ENCODE peak calls at places on chromosomes 4 and X, in four cellular contexts. X is NCI-H1105, V is sigmoid colon, K is OCI-LY7. L is an unnamed sample.

GRCh38 chr4:73943555-73943954 is 38.3 kb downstream of the PF4 start:
- DNase-seq in X (no peak), V (no peak), K (no peak), L (no peak)

GRCh38 chrX:102067966-102068723 is 57.3 kb upstream of the TCEAL2 start:
- DNase-seq in X (peak), V (no peak), K (peak), L (no peak)

GRCh38 chrX:153620576-153620975 is 21.6 kb upstream of the CCNQ start:
- DNase-seq in X (no peak), V (no peak), K (no peak), L (no peak)

GRCh38 chr4:171235516-171235915 is 577.7 kb upstream of the GALNTL6 start:
- DNase-seq in X (no peak), V (no peak), K (no peak), L (no peak)

GRCh38 chr4:106601519-106601918 is 232.9 kb upstream of the GIMD1 start:
- DNase-seq in X (no peak), V (no peak), K (no peak), L (no peak)

GRCh38 chr4:154009191-154009590 is 220.3 kb upstream of the SFRP2 start:
- DNase-seq in X (no peak), V (no peak), K (no peak), L (no peak)

GRCh38 chr4:84503495-84504437 is 4.7 kb upstream of the NKX6-1 start:
- DNase-seq in X (peak), V (no peak), K (peak), L (no peak)

GRCh38 chr4:143348233-143349077 is 11.8 kb downstream of the GAB1 start:
- DNase-seq in X (no peak), V (no peak), K (no peak), L (no peak)

GRCh38 chrX:8845060-8845459 is 43.9 kb upstream of the FAM9A start:
- DNase-seq in X (no peak), V (no peak), K (no peak), L (no peak)

GRCh38 chr4:80711956-80712355 is 318.6 kb upstream of the BMP3 start:
- DNase-seq in X (no peak), V (no peak), K (no peak), L (no peak)

GRCh38 chrX:63809158-63809557 is 24.1 kb upstream of the ARHGEF9 start:
- DNase-seq in X (no peak), V (no peak), K (no peak), L (no peak)

GRCh38 chr4:76060506-76060905 is 14.0 kb upstream of the ART3 start:
- DNase-seq in X (no peak), V (no peak), K (no peak), L (no peak)

GRCh38 chr4:77219266-77219665 is 62.3 kb downstream of the CCNG2 start:
- DNase-seq in X (no peak), V (no peak), K (no peak), L (no peak)

GRCh38 chrX:72358313-72358712 is 52.6 kb upstream of the CITED1 start:
- DNase-seq in X (no peak), V (no peak), K (no peak), L (no peak)

L was measured in GM10248.